ENCODE peak calls at places on chromosomes 2 and 18, in seven cellular contexts. One of them, this sample, is unnamed.

GRCh38 chr2:30115141-30115980 is 31.4 kb upstream of the YPEL5 start:
- DNase-seq in HL-60: peak
- DNase-seq in uterus: peak
- DNase-seq in foreskin fibroblast: peak
- DNase-seq in AG09309: no peak
- DNase-seq in omental fat pad: peak
- DNase-seq in fibroblast of lung: peak
- DNase-seq in this sample: peak

GRCh38 chr2:120520929-120521912 is 175.3 kb downstream of the INHBB start:
- DNase-seq in HL-60: peak
- DNase-seq in uterus: no peak
- DNase-seq in foreskin fibroblast: no peak
- DNase-seq in AG09309: no peak
- DNase-seq in omental fat pad: no peak
- DNase-seq in fibroblast of lung: peak
- DNase-seq in this sample: no peak

GRCh38 chr2:170428868-170429267 is 250.9 kb downstream of the MYO3B start:
- DNase-seq in HL-60: no peak
- DNase-seq in uterus: no peak
- DNase-seq in foreskin fibroblast: no peak
- DNase-seq in AG09309: no peak
- DNase-seq in omental fat pad: no peak
- DNase-seq in fibroblast of lung: no peak
- DNase-seq in this sample: no peak

GRCh38 chr2:207617011-207617671 is 8.1 kb downstream of the METTL21A start:
- DNase-seq in HL-60: no peak
- DNase-seq in uterus: no peak
- DNase-seq in foreskin fibroblast: peak
- DNase-seq in AG09309: peak
- DNase-seq in omental fat pad: no peak
- DNase-seq in fibroblast of lung: peak
- DNase-seq in this sample: peak

GRCh38 chr2:239894276-239894675 is 130.9 kb downstream of the NDUFA10 start:
- DNase-seq in HL-60: no peak
- DNase-seq in uterus: no peak
- DNase-seq in foreskin fibroblast: no peak
- DNase-seq in AG09309: no peak
- DNase-seq in omental fat pad: no peak
- DNase-seq in fibroblast of lung: no peak
- DNase-seq in this sample: no peak

GRCh38 chr18:48473816-48474215 is 64.6 kb upstream of the ZBTB7C start:
- DNase-seq in HL-60: no peak
- DNase-seq in uterus: no peak
- DNase-seq in foreskin fibroblast: no peak
- DNase-seq in AG09309: no peak
- DNase-seq in omental fat pad: no peak
- DNase-seq in fibroblast of lung: no peak
- DNase-seq in this sample: no peak

GRCh38 chr2:214379227-214379626 is 31.6 kb upstream of the VWC2L start:
- DNase-seq in HL-60: no peak
- DNase-seq in uterus: no peak
- DNase-seq in foreskin fibroblast: no peak
- DNase-seq in AG09309: no peak
- DNase-seq in omental fat pad: no peak
- DNase-seq in fibroblast of lung: no peak
- DNase-seq in this sample: no peak

GRCh38 chr2:147182260-147182659 is 662.6 kb upstream of the ACVR2A start:
- DNase-seq in HL-60: peak
- DNase-seq in uterus: no peak
- DNase-seq in foreskin fibroblast: no peak
- DNase-seq in AG09309: no peak
- DNase-seq in omental fat pad: no peak
- DNase-seq in fibroblast of lung: no peak
- DNase-seq in this sample: no peak

GRCh38 chr18:58581265-58581664 is 47.6 kb downstream of the ALPK2 start:
- DNase-seq in HL-60: no peak
- DNase-seq in uterus: no peak
- DNase-seq in foreskin fibroblast: peak
- DNase-seq in AG09309: peak
- DNase-seq in omental fat pad: no peak
- DNase-seq in fibroblast of lung: peak
- DNase-seq in this sample: peak

GRCh38 chr2:190097115-190097514 is 34.6 kb upstream of the MSTN start:
- DNase-seq in HL-60: no peak
- DNase-seq in uterus: no peak
- DNase-seq in foreskin fibroblast: no peak
- DNase-seq in AG09309: no peak
- DNase-seq in omental fat pad: no peak
- DNase-seq in fibroblast of lung: no peak
- DNase-seq in this sample: no peak

GRCh38 chr2:221779614-221780067 is 207.5 kb upstream of the EPHA4 start:
- DNase-seq in HL-60: no peak
- DNase-seq in uterus: peak
- DNase-seq in foreskin fibroblast: no peak
- DNase-seq in AG09309: no peak
- DNase-seq in omental fat pad: no peak
- DNase-seq in fibroblast of lung: peak
- DNase-seq in this sample: no peak

GRCh38 chr2:45960057-45960863 is 308.8 kb downstream of the PRKCE start:
- DNase-seq in HL-60: no peak
- DNase-seq in uterus: no peak
- DNase-seq in foreskin fibroblast: no peak
- DNase-seq in AG09309: no peak
- DNase-seq in omental fat pad: no peak
- DNase-seq in fibroblast of lung: no peak
- DNase-seq in this sample: no peak

GRCh38 chr2:112343827-112344585 is 68.6 kb downstream of the ZC3H6 start:
- DNase-seq in HL-60: no peak
- DNase-seq in uterus: no peak
- DNase-seq in foreskin fibroblast: peak
- DNase-seq in AG09309: peak
- DNase-seq in omental fat pad: no peak
- DNase-seq in fibroblast of lung: no peak
- DNase-seq in this sample: no peak

GRCh38 chr2:101766871-101767739 is 69.6 kb downstream of the MAP4K4 start:
- DNase-seq in HL-60: no peak
- DNase-seq in uterus: no peak
- DNase-seq in foreskin fibroblast: peak
- DNase-seq in AG09309: peak
- DNase-seq in omental fat pad: no peak
- DNase-seq in fibroblast of lung: peak
- DNase-seq in this sample: peak

GRCh38 chr2:231015462-231015861 is 19.5 kb downstream of the SPATA3 start:
- DNase-seq in HL-60: no peak
- DNase-seq in uterus: no peak
- DNase-seq in foreskin fibroblast: no peak
- DNase-seq in AG09309: no peak
- DNase-seq in omental fat pad: no peak
- DNase-seq in fibroblast of lung: no peak
- DNase-seq in this sample: no peak

GRCh38 chr2:222703866-222704265 is 32.4 kb downstream of the MOGAT1 start:
- DNase-seq in HL-60: no peak
- DNase-seq in uterus: no peak
- DNase-seq in foreskin fibroblast: peak
- DNase-seq in AG09309: no peak
- DNase-seq in omental fat pad: no peak
- DNase-seq in fibroblast of lung: peak
- DNase-seq in this sample: peak

GRCh38 chr2:31965094-31965493 is 45.7 kb downstream of the MEMO1 start:
- DNase-seq in HL-60: no peak
- DNase-seq in uterus: no peak
- DNase-seq in foreskin fibroblast: no peak
- DNase-seq in AG09309: no peak
- DNase-seq in omental fat pad: no peak
- DNase-seq in fibroblast of lung: no peak
- DNase-seq in this sample: no peak

GRCh38 chr2:98911376-98912154 is 24.5 kb downstream of the CRACDL start:
- DNase-seq in HL-60: no peak
- DNase-seq in uterus: no peak
- DNase-seq in foreskin fibroblast: no peak
- DNase-seq in AG09309: no peak
- DNase-seq in omental fat pad: no peak
- DNase-seq in fibroblast of lung: no peak
- DNase-seq in this sample: no peak

GRCh38 chr2:3595409-3595808 is 497 bp downstream of the COLEC11 start:
- DNase-seq in HL-60: no peak
- DNase-seq in uterus: no peak
- DNase-seq in foreskin fibroblast: no peak
- DNase-seq in AG09309: no peak
- DNase-seq in omental fat pad: no peak
- DNase-seq in fibroblast of lung: no peak
- DNase-seq in this sample: no peak

GRCh38 chr2:72999729-73000725 is 71.5 kb downstream of the SFXN5 start:
- DNase-seq in HL-60: no peak
- DNase-seq in uterus: peak
- DNase-seq in foreskin fibroblast: peak
- DNase-seq in AG09309: no peak
- DNase-seq in omental fat pad: no peak
- DNase-seq in fibroblast of lung: peak
- DNase-seq in this sample: peak

GRCh38 chr18:9951022-9951859 is 37.4 kb downstream of the VAPA start:
- DNase-seq in HL-60: peak
- DNase-seq in uterus: no peak
- DNase-seq in foreskin fibroblast: peak
- DNase-seq in AG09309: no peak
- DNase-seq in omental fat pad: no peak
- DNase-seq in fibroblast of lung: peak
- DNase-seq in this sample: peak

GRCh38 chr18:52409732-52410131 is 69.7 kb downstream of the DCC start:
- DNase-seq in HL-60: no peak
- DNase-seq in uterus: no peak
- DNase-seq in foreskin fibroblast: no peak
- DNase-seq in AG09309: no peak
- DNase-seq in omental fat pad: no peak
- DNase-seq in fibroblast of lung: no peak
- DNase-seq in this sample: no peak

GRCh38 chr2:180246281-180246680 is 239.2 kb upstream of the CWC22 start:
- DNase-seq in HL-60: no peak
- DNase-seq in uterus: no peak
- DNase-seq in foreskin fibroblast: no peak
- DNase-seq in AG09309: no peak
- DNase-seq in omental fat pad: no peak
- DNase-seq in fibroblast of lung: no peak
- DNase-seq in this sample: no peak

GRCh38 chr2:44668336-44668735 is 273.2 kb upstream of the SIX3 start:
- DNase-seq in HL-60: no peak
- DNase-seq in uterus: no peak
- DNase-seq in foreskin fibroblast: no peak
- DNase-seq in AG09309: no peak
- DNase-seq in omental fat pad: no peak
- DNase-seq in fibroblast of lung: no peak
- DNase-seq in this sample: no peak
- TF ChIP-seq CTCF in HL-60: no peak
- TF ChIP-seq CTCF in uterus: no peak
- TF ChIP-seq CTCF in foreskin fibroblast: no peak
- TF ChIP-seq CTCF in AG09309: peak
- TF ChIP-seq CTCF in omental fat pad: no peak
- TF ChIP-seq CTCF in fibroblast of lung: no peak
- TF ChIP-seq CTCF in this sample: no peak

GRCh38 chr2:235170536-235171510 is 219.0 kb downstream of the SH3BP4 start:
- DNase-seq in HL-60: no peak
- DNase-seq in uterus: no peak
- DNase-seq in foreskin fibroblast: peak
- DNase-seq in AG09309: peak
- DNase-seq in omental fat pad: no peak
- DNase-seq in fibroblast of lung: peak
- DNase-seq in this sample: peak
- TF ChIP-seq CTCF in HL-60: no peak
- TF ChIP-seq CTCF in uterus: no peak
- TF ChIP-seq CTCF in foreskin fibroblast: peak
- TF ChIP-seq CTCF in AG09309: peak
- TF ChIP-seq CTCF in omental fat pad: no peak
- TF ChIP-seq CTCF in fibroblast of lung: peak
- TF ChIP-seq CTCF in this sample: peak

DNA sequence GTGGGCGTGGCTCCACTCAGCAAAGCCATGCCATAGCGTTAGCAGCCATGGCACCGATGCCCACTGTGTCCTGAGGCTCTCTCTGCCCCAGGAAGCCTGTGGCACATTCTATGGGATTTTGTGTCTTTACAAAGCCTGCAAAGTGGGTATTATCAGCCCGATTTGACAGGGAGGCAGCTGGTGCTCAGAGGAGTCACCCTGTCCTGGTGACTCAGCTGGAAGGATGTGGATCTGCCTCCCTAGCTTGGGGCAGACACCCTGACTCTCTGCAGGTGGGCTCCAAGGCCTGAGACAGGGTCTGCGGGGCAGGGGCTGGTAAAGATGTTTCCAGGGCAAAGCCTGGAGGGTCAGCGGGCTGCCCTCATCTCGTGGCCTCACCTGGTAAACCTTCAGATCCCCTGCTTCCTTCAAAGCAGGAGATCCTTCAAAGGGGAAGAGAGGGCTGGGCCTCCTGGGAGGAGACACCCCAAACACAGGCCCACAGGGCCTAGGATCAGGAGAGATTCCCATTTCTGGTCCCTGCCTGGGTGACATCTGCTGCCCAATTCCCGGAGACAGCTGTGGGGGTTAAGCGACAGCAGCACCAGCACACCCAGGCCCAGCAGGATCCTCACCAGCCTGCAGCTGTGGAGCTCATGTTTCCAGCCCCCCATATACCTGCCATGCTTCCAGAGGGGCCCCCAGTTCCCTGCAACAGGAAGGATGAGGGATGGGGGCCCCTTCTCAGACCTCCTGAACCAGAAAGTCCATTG is 3.0 kb upstream of the ASB1 start:
- DNase-seq in HL-60: no peak
- DNase-seq in uterus: no peak
- DNase-seq in foreskin fibroblast: peak
- DNase-seq in AG09309: no peak
- DNase-seq in omental fat pad: no peak
- DNase-seq in fibroblast of lung: no peak
- DNase-seq in this sample: peak
- TF ChIP-seq CTCF in HL-60: no peak
- TF ChIP-seq CTCF in uterus: no peak
- TF ChIP-seq CTCF in foreskin fibroblast: no peak
- TF ChIP-seq CTCF in AG09309: no peak
- TF ChIP-seq CTCF in omental fat pad: no peak
- TF ChIP-seq CTCF in fibroblast of lung: no peak
- TF ChIP-seq CTCF in this sample: no peak

DNA sequence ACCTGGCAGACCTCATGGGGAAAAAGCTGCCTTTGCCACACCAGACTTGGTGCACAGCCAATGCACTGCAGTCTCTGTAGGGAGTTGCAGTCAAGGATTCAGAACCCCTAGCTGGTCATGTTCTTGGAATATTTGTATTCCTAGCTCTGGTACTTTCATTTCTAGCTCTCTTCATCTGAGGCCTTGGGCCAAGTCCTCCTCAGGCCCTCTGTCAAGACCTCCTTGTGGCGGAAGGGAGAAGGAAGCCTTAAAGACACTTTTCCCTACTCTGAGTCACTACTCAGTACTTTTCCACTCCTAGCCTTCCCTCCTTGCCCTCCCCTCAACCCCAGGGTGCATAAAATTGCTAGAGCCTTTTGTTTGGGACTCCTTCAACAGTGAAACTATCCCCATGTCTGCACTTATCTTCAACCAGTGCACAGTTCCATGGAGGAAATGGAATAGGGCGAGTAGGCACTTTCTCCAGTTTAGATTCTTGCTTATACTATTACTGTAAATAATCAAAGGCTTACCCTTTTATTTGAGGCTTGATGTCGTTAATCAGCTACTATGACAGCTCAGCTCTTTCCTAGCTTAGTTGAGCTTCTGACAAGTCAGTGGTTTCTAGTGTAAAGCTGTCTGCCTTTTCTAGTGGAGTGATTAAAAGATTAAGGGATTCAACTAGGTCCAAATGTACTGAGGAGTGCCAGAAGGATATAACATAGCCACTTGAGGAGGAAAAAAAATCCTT is 15.8 kb downstream of the M1AP start:
- DNase-seq in HL-60: no peak
- DNase-seq in uterus: no peak
- DNase-seq in foreskin fibroblast: no peak
- DNase-seq in AG09309: no peak
- DNase-seq in omental fat pad: no peak
- DNase-seq in fibroblast of lung: peak
- DNase-seq in this sample: peak
- TF ChIP-seq CTCF in HL-60: no peak
- TF ChIP-seq CTCF in uterus: no peak
- TF ChIP-seq CTCF in foreskin fibroblast: peak
- TF ChIP-seq CTCF in AG09309: no peak
- TF ChIP-seq CTCF in omental fat pad: no peak
- TF ChIP-seq CTCF in fibroblast of lung: no peak
- TF ChIP-seq CTCF in this sample: peak

This sample was measured in HFFc6.